ENCODE peak calls at places on chromosomes 13 and 19, in six cellular contexts. R, L, Z, V, S and Y are unnamed samples.

GRCh38 chr13:95834134-95834765 is 157.3 kb downstream of the DNAJC3 start:
- DNase-seq in R (peak; percentile 74), L (peak; percentile 71), Z (peak; percentile 57), V (peak; percentile 75), S (peak; percentile 25), Y (peak; percentile 58)

GRCh38 chr19:4379383-4380253 is 20.7 kb downstream of the SH3GL1 start:
- DNase-seq in R (no peak), L (no peak), Z (peak; percentile 59), V (peak; percentile 94), S (no peak), Y (no peak)

GRCh38 chr13:109481046-109481445 is 305.3 kb downstream of the IRS2 start:
- DNase-seq in R (no peak), L (peak; percentile 68), Z (peak; percentile 53), V (peak; percentile 8), S (no peak), Y (no peak)

GRCh38 chr19:35545855-35546381 is 492 bp downstream of the TMEM147 start:
- DNase-seq in R (no peak), L (peak; percentile 41), Z (no peak), V (peak; percentile 50), S (no peak), Y (no peak)

GRCh38 chr19:21092107-21092506 is 10.1 kb downstream of the ZNF714 start:
- DNase-seq in R (no peak), L (peak; percentile 18), Z (peak; percentile 14), V (no peak), S (no peak), Y (no peak)

GRCh38 chr13:85091835-85092234 is 707.4 kb downstream of the SLITRK6 start:
- DNase-seq in R (no peak), L (no peak), Z (no peak), V (no peak), S (no peak), Y (no peak)

GRCh38 chr19:30407310-30407709 is 35.1 kb downstream of the ZNF536 start:
- DNase-seq in R (no peak), L (no peak), Z (no peak), V (no peak), S (no peak), Y (no peak)

GRCh38 chr19:46890423-46891170 is 29.8 kb downstream of the ARHGAP35 start:
- DNase-seq in R (no peak), L (peak; percentile 92), Z (peak; percentile 92), V (peak; percentile 23), S (no peak), Y (no peak)

GRCh38 chr19:42088471-42089190 is 12.7 kb downstream of the ZNF574 start:
- DNase-seq in R (no peak), L (peak; percentile 79), Z (peak; percentile 81), V (no peak), S (no peak), Y (no peak)

GRCh38 chr13:33639158-33639557 is 178.8 kb upstream of the RFC3 start:
- DNase-seq in R (no peak), L (peak; percentile 94), Z (peak; percentile 44), V (peak; percentile 77), S (no peak), Y (no peak)

GRCh38 chr13:24076124-24076523 is 84.4 kb upstream of the SPATA13 start:
- DNase-seq in R (no peak), L (no peak), Z (no peak), V (no peak), S (no peak), Y (no peak)

GRCh38 chr19:53554804-53555203 is 16.9 kb downstream of the ZNF331 start:
- DNase-seq in R (no peak), L (no peak), Z (no peak), V (no peak), S (no peak), Y (no peak)

GRCh38 chr13:47628666-47629065 is 372.4 kb downstream of the SUCLA2 start:
- DNase-seq in R (no peak), L (no peak), Z (peak; percentile 21), V (no peak), S (no peak), Y (no peak)

GRCh38 chr13:80630685-80631121 is 289.8 kb upstream of the SPRY2 start:
- DNase-seq in R (no peak), L (peak; percentile 62), Z (no peak), V (no peak), S (no peak), Y (no peak)

GRCh38 chr13:23617551-23618014 is 47.4 kb downstream of the TNFRSF19 start:
- DNase-seq in R (no peak), L (peak; percentile 19), Z (peak; percentile 65), V (no peak), S (no peak), Y (no peak)

GRCh38 chr13:44230736-44231135 is 142.9 kb upstream of the SERP2 start:
- DNase-seq in R (no peak), L (peak; percentile 26), Z (no peak), V (peak; percentile 65), S (no peak), Y (no peak)

DNA sequence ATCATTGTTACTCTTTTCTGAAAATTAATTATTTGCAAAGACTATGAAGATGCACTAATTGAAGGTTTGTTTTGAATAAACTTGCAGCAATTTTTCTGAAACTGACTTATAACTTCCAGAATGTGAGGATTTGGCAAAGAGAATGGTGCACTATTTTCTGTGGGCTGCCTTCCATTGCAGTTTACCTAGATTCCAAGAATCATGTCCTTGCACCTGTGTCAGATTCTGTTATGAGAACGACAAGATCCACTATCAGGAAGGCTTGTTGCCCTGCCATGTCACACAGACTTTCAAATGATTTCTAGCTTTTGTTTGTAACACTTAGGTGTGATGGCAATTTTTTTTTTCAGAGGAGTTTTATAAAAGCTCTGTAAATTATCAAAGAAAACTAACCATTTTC is 5.6 kb upstream of the SLAIN1 start:
- DNase-seq in R (no peak), L (no peak), Z (no peak), V (no peak), S (no peak), Y (no peak)
- H3K14ac ChIP-seq in R (no peak overlapping the region), L (no peak overlapping the region), Z (no peak overlapping the region), V (no peak overlapping the region), S (no peak overlapping the region), Y (no peak overlapping the region)

GRCh38 chr19:2421581-2422306 is 5.6 kb downstream of the TIMM13 start:
- DNase-seq in R (no peak), L (no peak), Z (no peak), V (no peak), S (no peak), Y (peak; percentile 21)
- H3K14ac ChIP-seq in R (no peak overlapping the region), L (no peak overlapping the region), Z (no peak overlapping the region), V (no peak overlapping the region), S (no peak overlapping the region), Y (no peak overlapping the region)

GRCh38 chr13:110881811-110882210 is 33.1 kb downstream of the ANKRD10 start:
- DNase-seq in R (no peak), L (no peak), Z (no peak), V (no peak), S (no peak), Y (no peak)
- H3K14ac ChIP-seq in R (no peak overlapping the region), L (no peak overlapping the region), Z (no peak overlapping the region), V (no peak overlapping the region), S (no peak overlapping the region), Y (no peak overlapping the region)

DNA sequence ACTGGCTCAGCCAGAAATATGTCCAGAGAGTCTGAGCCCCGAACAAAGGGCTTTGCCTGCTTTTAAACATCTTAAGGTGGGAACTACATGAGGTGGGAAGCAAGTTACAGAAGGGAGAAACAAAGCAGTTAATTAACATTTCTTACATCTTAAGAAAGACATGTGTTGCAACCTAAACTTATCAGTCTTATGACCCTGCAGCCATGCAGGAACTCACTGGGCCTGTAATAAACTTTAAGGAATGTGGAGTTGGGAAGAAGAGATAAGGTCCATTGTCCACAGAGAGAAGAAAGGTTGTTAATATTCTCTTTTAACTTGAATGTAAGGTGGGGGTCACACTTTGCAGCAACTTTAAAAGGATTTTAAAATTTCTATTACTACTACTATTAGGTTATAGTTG is 46.8 kb upstream of the CYP2A7 start:
- DNase-seq in R (no peak), L (no peak), Z (no peak), V (peak; percentile 72), S (no peak), Y (no peak)
- H3K14ac ChIP-seq in R (no peak overlapping the region), L (no peak overlapping the region), Z (no peak overlapping the region), V (no peak overlapping the region), S (no peak overlapping the region), Y (no peak overlapping the region)

GRCh38 chr19:13781547-13781946 is 7.3 kb downstream of the C19orf53 start:
- DNase-seq in R (peak; percentile 64), L (peak; percentile 96), Z (peak; percentile 81), V (peak; percentile 93), S (no peak), Y (peak; percentile 83)

GRCh38 chr19:13788991-13789390 is 6.3 kb upstream of the ZSWIM4 start:
- DNase-seq in R (no peak), L (peak; percentile 71), Z (peak; percentile 88), V (peak; percentile 95), S (no peak), Y (no peak)

GRCh38 chr19:13783565-13784500 is 9.6 kb downstream of the C19orf53 start:
- DNase-seq in R (no peak), L (no peak), Z (no peak), V (no peak), S (no peak), Y (no peak)

GRCh38 chr19:13782537-13782936 is 8.3 kb downstream of the C19orf53 start:
- DNase-seq in R (no peak), L (no peak), Z (no peak), V (no peak), S (no peak), Y (no peak)

GRCh38 chr19:13784731-13785452 is 10.4 kb upstream of the ZSWIM4 start:
- DNase-seq in R (no peak), L (peak; percentile 66), Z (peak; percentile 58), V (peak; percentile 85), S (no peak), Y (peak; percentile 85)
- H3K14ac ChIP-seq in R (no peak overlapping the region), L (peak overlapping the region; percentile 79), Z (peak overlapping the region; percentile 67), V (peak overlapping the region; percentile 83), S (no peak overlapping the region), Y (peak overlapping the region; percentile 7)

GRCh38 chr13:94339116-94339687 is 140.3 kb downstream of the DCT start:
- DNase-seq in R (no peak), L (no peak), Z (no peak), V (no peak), S (no peak), Y (no peak)
- H3K14ac ChIP-seq in R (no peak overlapping the region), L (no peak overlapping the region), Z (no peak overlapping the region), V (no peak overlapping the region), S (no peak overlapping the region), Y (no peak overlapping the region)

DNA sequence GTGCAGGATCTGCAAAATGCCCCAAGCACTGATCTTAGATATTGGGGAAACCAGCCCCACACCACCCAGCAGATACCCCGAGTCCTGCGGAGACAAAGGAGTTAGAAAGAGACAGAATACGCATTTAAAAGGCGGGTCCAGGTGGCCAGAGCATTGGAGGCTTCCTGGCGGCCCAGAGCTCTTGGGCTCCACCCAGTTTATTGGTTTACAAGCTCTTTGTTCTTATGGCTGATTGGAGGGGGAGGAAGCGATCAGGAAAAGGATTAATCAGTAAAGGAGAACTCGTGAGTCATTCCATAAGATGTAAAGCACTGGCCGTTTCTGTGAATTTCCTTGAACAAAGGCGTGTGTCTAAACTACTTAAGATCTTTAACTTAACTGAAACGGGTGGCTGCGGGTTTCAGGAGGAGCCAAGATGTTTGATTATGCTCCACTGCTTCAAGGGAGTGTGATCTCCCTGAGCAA is 926 bp downstream of the ZNF587 start:
- DNase-seq in R (peak; percentile 9), L (peak; percentile 67), Z (peak; percentile 31), V (peak; percentile 82), S (no peak), Y (peak; percentile 52)
- H3K14ac ChIP-seq in R (no peak overlapping the region), L (no peak overlapping the region), Z (peak overlapping the region; percentile 81), V (peak overlapping the region; percentile 93), S (no peak overlapping the region), Y (no peak overlapping the region)

GRCh38 chr19:9078651-9079050 is 8.2 kb upstream of the OR1M1 start:
- DNase-seq in R (no peak), L (no peak), Z (no peak), V (no peak), S (no peak), Y (no peak)
- H3K14ac ChIP-seq in R (no peak overlapping the region), L (no peak overlapping the region), Z (no peak overlapping the region), V (no peak overlapping the region), S (no peak overlapping the region), Y (no peak overlapping the region)

GRCh38 chr19:50332014-50332263 is 2.8 kb upstream of the KCNC3 start:
- DNase-seq in R (no peak), L (no peak), Z (no peak), V (no peak), S (no peak), Y (no peak)
- H3K14ac ChIP-seq in R (peak overlapping the region; percentile 31), L (no peak overlapping the region), Z (no peak overlapping the region), V (peak overlapping the region; percentile 93), S (no peak overlapping the region), Y (no peak overlapping the region)